ENCODE peak calls at places on chromosomes 1 and 21, in five cellular contexts. K, G, X, N and I are unnamed samples.

GRCh38 chr1:3323021-3323790 is 131.3 kb upstream of the ARHGEF16 start:
- DNase-seq in K (no peak), G (peak), X (no peak), N (no peak), I (no peak)

GRCh38 chr1:113003751-113004690 is 48.0 kb upstream of the SLC16A1 start:
- DNase-seq in K (no peak), G (peak), X (no peak), N (no peak), I (no peak)

GRCh38 chr1:163399976-163400375 is 78.2 kb downstream of the NUF2 start:
- DNase-seq in K (peak), G (no peak), X (no peak), N (no peak), I (no peak)

GRCh38 chr1:107842241-107842640 is 122.7 kb downstream of the VAV3 start:
- DNase-seq in K (no peak), G (no peak), X (no peak), N (no peak), I (no peak)

GRCh38 chr1:70528591-70529333 is 117.7 kb downstream of the CTH start:
- DNase-seq in K (peak), G (peak), X (peak), N (peak), I (peak)

GRCh38 chr21:33902349-33902748 is 13.3 kb downstream of the ATP5PO start:
- DNase-seq in K (no peak), G (no peak), X (no peak), N (no peak), I (no peak)

GRCh38 chr1:186785503-186785902 is 43.2 kb upstream of the PLA2G4A start:
- DNase-seq in K (no peak), G (no peak), X (no peak), N (no peak), I (no peak)

GRCh38 chr1:159791461-159791860 is 10.7 kb downstream of the DUSP23 start:
- DNase-seq in K (no peak), G (no peak), X (no peak), N (no peak), I (no peak)

GRCh38 chr1:51973587-51974474 is 16.7 kb downstream of the RAB3B start:
- DNase-seq in K (no peak), G (no peak), X (no peak), N (peak), I (no peak)

GRCh38 chr1:110211503-110212164 is 1.5 kb downstream of the KCNC4 start:
- DNase-seq in K (peak), G (no peak), X (no peak), N (no peak), I (no peak)

GRCh38 chr1:145849356-145850165 is 4.1 kb downstream of the NUDT17 start:
- DNase-seq in K (peak), G (no peak), X (peak), N (peak), I (no peak)

GRCh38 chr1:235030919-235031596 is 97.6 kb downstream of the TOMM20 start:
- DNase-seq in K (no peak), G (no peak), X (no peak), N (no peak), I (no peak)

GRCh38 chr1:159957824-159958268 is 3.8 kb upstream of the SLAMF9 start:
- DNase-seq in K (no peak), G (no peak), X (peak), N (no peak), I (no peak)

GRCh38 chr1:192576190-192577144 is 894 bp downstream of the RGS1 start:
- DNase-seq in K (no peak), G (no peak), X (no peak), N (no peak), I (no peak)

GRCh38 chr1:223706077-223706988 is 6.0 kb upstream of the CAPN2 start:
- DNase-seq in K (no peak), G (peak), X (peak), N (peak), I (peak)

GRCh38 chr1:185108324-185108723 is 48.4 kb downstream of the TRMT1L start:
- DNase-seq in K (no peak), G (no peak), X (no peak), N (peak), I (no peak)

GRCh38 chr21:36209626-36210171 is 53.1 kb downstream of the DOP1B start:
- DNase-seq in K (peak), G (peak), X (peak), N (peak), I (peak)

GRCh38 chr1:46302091-46303037 is 1.1 kb downstream of the LRRC41 start:
- DNase-seq in K (peak), G (peak), X (peak), N (peak), I (no peak)

GRCh38 chr1:233442392-233442791 is 114.9 kb downstream of the MAP3K21 start:
- DNase-seq in K (no peak), G (no peak), X (no peak), N (no peak), I (no peak)

GRCh38 chr1:184514447-184514846 is 127.6 kb downstream of the C1orf21 start:
- DNase-seq in K (no peak), G (no peak), X (no peak), N (peak), I (no peak)

GRCh38 chr1:24385160-24385939 is 28.2 kb downstream of the STPG1 start:
- DNase-seq in K (peak), G (no peak), X (peak), N (peak), I (peak)

GRCh38 chr1:183620311-183620710 is 15.3 kb downstream of the ARPC5 start:
- DNase-seq in K (no peak), G (no peak), X (no peak), N (no peak), I (no peak)

DNA sequence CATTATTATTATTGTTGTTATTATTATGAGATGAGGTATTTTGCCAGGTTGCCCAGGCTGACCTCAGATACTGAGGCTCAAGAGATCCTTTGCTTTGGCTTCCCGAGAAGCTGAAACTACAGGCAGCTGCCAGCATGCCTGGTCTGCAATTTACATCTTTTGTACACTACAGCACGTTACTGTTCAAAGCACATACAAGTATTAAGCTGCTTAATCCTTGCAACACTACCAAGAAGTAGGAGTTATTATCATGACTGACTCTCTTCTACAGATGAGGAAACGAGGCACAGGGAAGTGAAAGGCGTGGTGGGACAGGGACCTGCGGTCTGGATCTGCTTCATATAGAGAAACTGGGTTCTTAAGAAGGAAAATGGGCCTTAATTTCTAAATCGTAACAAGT is 11.6 kb downstream of the ERG start:
- DNase-seq in K (no peak), G (no peak), X (no peak), N (no peak), I (no peak)
- H3K4me2 ChIP-seq in K (no peak), G (no peak), X (no peak), N (no peak), I (no peak)

GRCh38 chr1:201742476-201742875 is 86.5 kb upstream of the IPO9 start:
- DNase-seq in K (no peak), G (no peak), X (no peak), N (no peak), I (no peak)

GRCh38 chr1:201741763-201742342 is 87.1 kb upstream of the IPO9 start:
- DNase-seq in K (no peak), G (no peak), X (no peak), N (no peak), I (no peak)

GRCh38 chr1:201742955-201743805 is 85.8 kb upstream of the IPO9 start:
- DNase-seq in K (no peak), G (no peak), X (no peak), N (no peak), I (no peak)

GRCh38 chr1:201746156-201746555 is 82.8 kb upstream of the IPO9 start:
- DNase-seq in K (no peak), G (no peak), X (no peak), N (no peak), I (no peak)

GRCh38 chr1:201745023-201745422 is 83.9 kb upstream of the IPO9 start:
- DNase-seq in K (no peak), G (no peak), X (no peak), N (peak), I (no peak)
- TF ChIP-seq USF2 in K (no peak), G (no peak), X (no peak), N (no peak), I (no peak)

GRCh38 chr1:32466761-32467160 is 1.9 kb downstream of the ZBTB8B start:
- DNase-seq in K (no peak), G (no peak), X (no peak), N (no peak), I (no peak)
- TF ChIP-seq MAFK in K (no peak), G (no peak), X (no peak), N (no peak), I (no peak)

GRCh38 chr1:33684346-33685122 is 179.3 kb upstream of the HMGB4 start:
- DNase-seq in K (no peak), G (no peak), X (no peak), N (no peak), I (no peak)
- H3K4me2 ChIP-seq in K (no peak), G (no peak), X (no peak), N (no peak), I (no peak)

DNA sequence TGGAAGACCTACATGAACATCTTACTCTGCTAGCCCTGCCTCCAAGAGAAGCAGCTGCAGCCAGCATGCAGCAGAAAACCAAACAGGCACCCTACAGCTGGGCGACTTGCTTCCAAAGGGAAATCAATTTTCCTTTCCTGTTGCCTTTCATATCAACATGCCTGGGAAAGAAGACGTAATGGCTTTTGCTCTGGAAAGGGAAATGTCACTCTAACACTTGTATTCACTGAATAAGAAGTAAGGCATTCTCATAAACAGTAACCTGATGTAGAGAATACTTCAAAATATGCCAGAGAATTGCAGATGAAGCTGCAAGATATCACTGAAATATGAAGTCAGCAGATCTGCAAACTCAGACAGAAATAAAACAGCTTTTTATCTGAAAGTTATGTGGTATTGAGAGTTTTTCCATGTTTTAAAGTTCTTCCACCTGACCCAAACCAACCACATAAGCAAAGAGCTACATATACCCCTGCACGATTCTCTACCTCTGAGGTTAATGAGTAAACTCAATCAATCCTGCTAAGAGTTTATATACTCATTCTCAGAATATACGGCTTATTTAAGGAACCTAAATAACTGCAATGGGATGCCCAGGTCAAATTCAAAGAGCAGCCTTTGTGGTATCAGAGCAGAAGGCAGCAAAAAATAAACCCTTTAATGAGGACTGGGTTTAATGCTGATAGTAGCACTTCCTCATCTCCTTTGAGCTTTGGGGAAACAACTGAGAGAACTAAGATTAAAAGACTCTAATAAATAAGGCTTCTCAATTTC is 150.9 kb downstream of the RERE start:
- DNase-seq in K (no peak), G (no peak), X (no peak), N (peak), I (no peak)
- TF ChIP-seq USF2 in K (no peak), G (no peak), X (no peak), N (no peak), I (no peak)